ENCODE peak calls at places on chromosomes 1 and 21, in six cellular contexts. G is heart right ventricle, B is NT2/D1, L is uterus, J is IMR-90, W is left lung. I is an unnamed sample. For H3K36me3, the result is how much of the 10 kb centered on the place peaks cover.

GRCh38 chr1:186207401-186208085 is 167.5 kb downstream of the TPR start:
- DNase-seq in G (no peak), B (no peak), L (no peak), J (peak), W (no peak), I (no peak)

GRCh38 chr1:244964112-244964971 is 100.0 kb upstream of the HNRNPU start:
- DNase-seq in G (no peak), B (no peak), L (no peak), J (peak), W (no peak), I (no peak)

GRCh38 chr1:195053478-195053877 is 1554.8 kb downstream of the KCNT2 start:
- DNase-seq in G (no peak), B (no peak), L (no peak), J (peak), W (no peak), I (no peak)

GRCh38 chr1:6599141-6599975 is 3.3 kb downstream of the KLHL21 start:
- DNase-seq in G (no peak), B (no peak), L (no peak), J (no peak), W (peak), I (no peak)

GRCh38 chr1:168135116-168135981 is 1.4 kb downstream of the GPR161 start:
- DNase-seq in G (no peak), B (no peak), L (no peak), J (no peak), W (no peak), I (peak)

GRCh38 chr1:40532844-40533424 is 1.5 kb downstream of the ZNF684 start:
- DNase-seq in G (no peak), B (peak), L (no peak), J (peak), W (no peak), I (peak)

GRCh38 chr1:29754608-29755375 is 518.5 kb downstream of the PTPRU start:
- DNase-seq in G (no peak), B (no peak), L (no peak), J (no peak), W (no peak), I (peak)

GRCh38 chr1:5683446-5683845 is 308.8 kb downstream of the NPHP4 start:
- DNase-seq in G (no peak), B (no peak), L (no peak), J (no peak), W (no peak), I (no peak)

GRCh38 chr1:119771016-119771415 is 2.3 kb upstream of the HMGCS2 start:
- DNase-seq in G (peak), B (no peak), L (no peak), J (peak), W (no peak), I (peak)

GRCh38 chr1:29650041-29650400 is 413.7 kb downstream of the PTPRU start:
- DNase-seq in G (no peak), B (no peak), L (no peak), J (no peak), W (no peak), I (peak)

GRCh38 chr1:34977858-34978257 is 7.3 kb downstream of the TMEM35B start:
- DNase-seq in G (no peak), B (no peak), L (no peak), J (no peak), W (no peak), I (no peak)

GRCh38 chr1:180631197-180631765 is 541 bp upstream of the XPR1 start:
- DNase-seq in G (no peak), B (no peak), L (no peak), J (no peak), W (no peak), I (no peak)

GRCh38 chr21:25496825-25497482 is 110.3 kb downstream of the MRPL39 start:
- DNase-seq in G (no peak), B (no peak), L (no peak), J (peak), W (no peak), I (no peak)

GRCh38 chr1:54968581-54968980 is 11.8 kb upstream of the TMEM61 start:
- DNase-seq in G (no peak), B (no peak), L (no peak), J (no peak), W (no peak), I (no peak)

GRCh38 chr1:207959995-207960745 is 49.2 kb upstream of the CD34 start:
- DNase-seq in G (no peak), B (no peak), L (no peak), J (no peak), W (no peak), I (peak)

GRCh38 chr1:10250663-10251062 is 40.3 kb downstream of the KIF1B start:
- DNase-seq in G (no peak), B (no peak), L (no peak), J (no peak), W (no peak), I (no peak)

GRCh38 chr1:160777486-160778089 is 18.4 kb upstream of the LY9 start:
- DNase-seq in G (no peak), B (peak), L (no peak), J (no peak), W (no peak), I (peak)

GRCh38 chr21:14582934-14583628 is 37.0 kb upstream of the SAMSN1 start:
- DNase-seq in G (no peak), B (no peak), L (no peak), J (no peak), W (no peak), I (no peak)

GRCh38 chr1:58586296-58586695 is 9.2 kb upstream of the TACSTD2 start:
- DNase-seq in G (no peak), B (no peak), L (no peak), J (peak), W (no peak), I (no peak)

DNA sequence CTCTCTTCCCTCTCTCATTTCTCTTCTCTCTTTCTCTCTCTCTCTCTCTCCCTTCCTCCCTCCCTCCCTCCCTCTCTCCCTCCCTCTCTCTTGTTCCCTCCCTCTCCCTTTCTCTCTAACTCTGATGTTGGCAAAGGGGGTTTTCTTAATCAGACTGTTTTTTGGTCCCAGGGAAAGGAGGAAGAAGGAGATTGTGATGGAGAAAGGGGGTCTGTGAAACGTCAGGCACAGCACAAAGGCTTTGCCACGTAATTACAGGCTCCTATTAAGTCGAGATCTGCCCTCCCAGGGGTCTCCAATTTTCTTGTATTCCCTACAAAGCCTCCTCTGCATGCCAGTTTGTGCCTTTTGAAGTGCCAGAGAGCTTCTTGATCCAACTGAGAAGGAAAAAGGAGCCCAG is 920 bp upstream of the PRRX1 start:
- DNase-seq in G (no peak), B (no peak), L (no peak), J (peak), W (no peak), I (peak)
- H3K4me3 ChIP-seq in G (peak), B (no peak), L (peak), J (peak), W (no peak), I (no peak)

GRCh38 chr1:150954708-150955107 is 19.9 kb downstream of the CERS2 start:
- DNase-seq in G (no peak), B (no peak), L (no peak), J (no peak), W (no peak), I (no peak)

GRCh38 chr1:150960646-150961045 is 14.0 kb downstream of the CERS2 start:
- DNase-seq in G (no peak), B (no peak), L (no peak), J (no peak), W (no peak), I (no peak)

GRCh38 chr1:150957666-150958065 is 17.0 kb downstream of the CERS2 start:
- DNase-seq in G (no peak), B (no peak), L (no peak), J (no peak), W (no peak), I (no peak)

GRCh38 chr1:150955274-150955673 is 19.4 kb downstream of the CERS2 start:
- DNase-seq in G (no peak), B (no peak), L (no peak), J (no peak), W (no peak), I (no peak)
- H3K36me3 ChIP-seq in G (half or more), B (half or more), L (under half), J (under half), W (half or more), I (under half)

DNA sequence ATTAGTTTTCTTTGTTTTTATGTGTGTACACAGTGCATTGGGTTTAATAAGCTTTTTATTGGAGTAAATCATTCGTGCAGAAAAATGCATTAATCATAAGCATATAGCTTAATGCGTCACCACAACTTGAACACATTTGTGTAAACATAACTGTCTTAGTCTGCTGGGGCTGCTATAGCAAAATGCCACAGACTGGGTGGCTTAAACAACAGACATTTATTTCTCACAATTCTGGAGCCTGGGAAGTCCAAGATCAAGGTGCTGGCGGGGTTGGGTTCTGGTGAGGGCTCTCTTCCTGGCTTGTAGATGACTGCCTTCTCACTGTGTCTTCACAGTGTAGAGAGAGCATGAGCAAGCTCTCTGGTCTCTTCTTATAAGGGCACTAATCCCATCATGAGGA is 17.6 kb upstream of the SLC6A9 start:
- DNase-seq in G (no peak), B (no peak), L (no peak), J (peak), W (no peak), I (no peak)
- H3K4me3 ChIP-seq in G (no peak), B (no peak), L (no peak), J (no peak), W (no peak), I (no peak)

GRCh38 chr21:46543306-46543705 is 61.6 kb downstream of the S100B start:
- DNase-seq in G (no peak), B (no peak), L (no peak), J (no peak), W (no peak), I (peak)

GRCh38 chr21:46542588-46543092 is 62.2 kb downstream of the S100B start:
- DNase-seq in G (no peak), B (no peak), L (no peak), J (no peak), W (no peak), I (peak)

GRCh38 chr21:46545363-46545762 is 59.5 kb downstream of the S100B start:
- DNase-seq in G (no peak), B (no peak), L (no peak), J (peak), W (no peak), I (peak)

GRCh38 chr21:46544824-46545223 is 60.1 kb downstream of the S100B start:
- DNase-seq in G (no peak), B (no peak), L (no peak), J (no peak), W (no peak), I (no peak)

DNA sequence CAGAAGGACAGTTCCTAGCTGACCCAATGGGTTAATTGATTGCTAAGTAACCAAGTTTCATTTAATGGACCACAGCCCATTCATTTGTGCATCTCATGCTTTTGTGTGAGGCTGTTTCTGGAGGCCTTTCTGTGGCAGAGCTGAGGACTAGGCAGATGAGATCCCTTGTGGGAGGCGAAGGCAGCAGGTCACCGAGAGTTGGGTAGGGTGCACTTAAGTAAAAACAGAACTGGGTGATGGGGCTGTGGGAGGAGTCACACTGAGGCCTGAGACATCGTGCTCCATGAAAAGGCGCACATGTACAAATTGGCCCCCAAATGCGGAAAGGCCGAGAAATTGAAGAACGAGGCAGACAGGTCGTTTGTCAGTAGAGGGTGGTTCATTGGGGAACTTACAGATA is 60.9 kb downstream of the S100B start:
- DNase-seq in G (no peak), B (no peak), L (no peak), J (no peak), W (no peak), I (peak)
- H3K36me3 ChIP-seq in G (half or more), B (half or more), L (under half), J (half or more), W (half or more), I (under half)

GRCh38 chr1:247104965-247105364 is 809 bp upstream of the ZNF669 start:
- DNase-seq in G (no peak), B (no peak), L (no peak), J (no peak), W (no peak), I (no peak)
- H3K4me3 ChIP-seq in G (peak), B (no peak), L (peak), J (no peak), W (no peak), I (peak)

DNA sequence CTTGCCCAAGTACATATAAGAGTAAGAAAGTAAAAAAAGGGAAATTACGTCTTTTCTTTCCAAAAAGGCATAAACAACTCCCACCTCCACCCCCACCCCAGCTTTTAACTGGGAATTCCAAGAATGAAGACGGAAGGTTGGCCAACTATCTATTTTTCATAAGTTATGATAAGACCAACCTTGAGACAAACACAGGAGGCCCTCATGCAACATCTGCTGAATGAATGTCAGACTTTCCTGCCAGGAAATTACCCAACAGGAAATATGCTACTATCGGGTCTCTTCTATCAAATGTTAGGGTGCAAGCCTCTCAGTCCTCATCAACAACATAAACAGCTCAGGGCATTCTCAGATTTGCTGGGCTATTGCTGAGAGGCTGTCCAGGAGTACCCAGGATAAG is 1.9 kb downstream of the BSDC1 start:
- DNase-seq in G (no peak), B (no peak), L (no peak), J (no peak), W (no peak), I (no peak)
- H3K36me3 ChIP-seq in G (under half), B (half or more), L (under half), J (under half), W (under half), I (under half)

GRCh38 chr1:216604771-216605170 is 118.5 kb downstream of the ESRRG start:
- DNase-seq in G (no peak), B (no peak), L (no peak), J (no peak), W (no peak), I (no peak)
- H3K4me3 ChIP-seq in G (no peak), B (no peak), L (no peak), J (no peak), W (no peak), I (no peak)

GRCh38 chr1:182367928-182368327 is 23.7 kb downstream of the GLUL start:
- DNase-seq in G (no peak), B (no peak), L (no peak), J (no peak), W (no peak), I (no peak)

GRCh38 chr1:182368369-182368768 is 23.2 kb downstream of the GLUL start:
- DNase-seq in G (no peak), B (no peak), L (no peak), J (no peak), W (no peak), I (no peak)

GRCh38 chr1:182370532-182370931 is 21.1 kb downstream of the GLUL start:
- DNase-seq in G (no peak), B (no peak), L (no peak), J (no peak), W (no peak), I (no peak)

GRCh38 chr1:182366596-182366995 is 25.0 kb downstream of the GLUL start:
- DNase-seq in G (no peak), B (no peak), L (no peak), J (no peak), W (no peak), I (no peak)

DNA sequence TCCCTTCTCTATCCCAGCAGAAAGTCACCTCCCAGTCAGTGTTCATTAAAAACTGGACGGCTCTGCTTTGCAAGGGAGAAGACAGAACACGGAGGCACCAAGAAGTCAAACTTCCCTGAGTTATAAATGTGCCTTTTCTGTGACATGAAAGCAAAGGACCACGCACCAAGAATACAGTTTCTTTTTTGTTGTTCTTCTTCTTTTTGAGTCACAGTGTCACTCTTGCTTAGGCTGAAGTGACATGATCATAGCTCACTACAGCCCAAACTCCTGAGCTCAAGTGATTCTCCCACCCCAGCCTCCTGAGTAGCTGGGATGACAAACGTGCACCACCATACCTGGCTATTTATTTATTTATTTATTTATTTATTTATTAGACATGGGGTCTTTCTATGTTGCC is 22.7 kb downstream of the GLUL start:
- DNase-seq in G (no peak), B (no peak), L (no peak), J (no peak), W (no peak), I (no peak)
- H3K36me3 ChIP-seq in G (under half), B (under half), L (under half), J (under half), W (under half), I (under half)

I was measured in H7.